ENCODE peak calls at places on chromosome 13, in five cellular contexts. S is activated T-helper 1 cell treated with Interleukin-2 at 50 U/mL for 16 hours, Z is mucosa of gallbladder, O is endodermal cell, H is iris pigment epithelial cell. E is an unnamed sample.

GRCh38 chr13:113630296-113630695 is 27.7 kb downstream of the ATP4B start:
- DNase-seq in S (no peak), Z (no peak), O (no peak), H (no peak), E (no peak)

GRCh38 chr13:51025245-51025872 is 85.7 kb downstream of the C13orf42 start:
- DNase-seq in S (no peak), Z (no peak), O (no peak), H (no peak), E (no peak)

GRCh38 chr13:78325585-78325984 is 277.8 kb downstream of the POU4F1 start:
- DNase-seq in S (no peak), Z (no peak), O (no peak), H (no peak), E (no peak)

GRCh38 chr13:22773475-22773874 is 407.3 kb upstream of the SGCG start:
- DNase-seq in S (no peak), Z (no peak), O (no peak), H (no peak), E (no peak)

GRCh38 chr13:52070929-52071523 is 46.5 kb downstream of the UTP14C start:
- DNase-seq in S (no peak), Z (no peak), O (no peak), H (peak; percentile 31), E (peak; percentile 28)

GRCh38 chr13:95556981-95557380 is 4.5 kb downstream of the CLDN10 start:
- DNase-seq in S (no peak), Z (no peak), O (no peak), H (no peak), E (no peak)

GRCh38 chr13:57123660-57124059 is 17.1 kb upstream of the PRR20A start:
- DNase-seq in S (no peak), Z (no peak), O (no peak), H (peak; percentile 1), E (peak; percentile 3)

GRCh38 chr13:24220086-24220703 is 59.7 kb downstream of the SPATA13 start:
- DNase-seq in S (no peak), Z (peak; percentile 75), O (peak; percentile 76), H (peak; percentile 83), E (peak; percentile 90)

GRCh38 chr13:114142640-114143490 is 10.4 kb upstream of the RASA3 start:
- DNase-seq in S (peak; percentile 82), Z (peak; percentile 35), O (peak; percentile 64), H (no peak), E (peak; percentile 63)

GRCh38 chr13:51158365-51158764 is 47.3 kb upstream of the C13orf42 start:
- DNase-seq in S (no peak), Z (no peak), O (peak; percentile 88), H (no peak), E (no peak)

GRCh38 chr13:36382030-36382429 is 35.8 kb upstream of the SPART start:
- DNase-seq in S (no peak), Z (no peak), O (no peak), H (peak; percentile 35), E (no peak)

GRCh38 chr13:40235160-40235796 is 431.2 kb downstream of the FOXO1 start:
- DNase-seq in S (no peak), Z (no peak), O (no peak), H (peak; percentile 81), E (no peak)

GRCh38 chr13:39565036-39565949 is 37.7 kb downstream of the LHFPL6 start:
- DNase-seq in S (no peak), Z (no peak), O (peak; percentile 77), H (peak; percentile 96), E (peak; percentile 98)

GRCh38 chr13:20901668-20902437 is 693 bp downstream of the XPO4 start:
- DNase-seq in S (no peak), Z (no peak), O (peak; percentile 80), H (peak; percentile 60), E (peak; percentile 30)

GRCh38 chr13:98910501-98910951 is 67.3 kb downstream of the DOCK9 start:
- DNase-seq in S (no peak), Z (no peak), O (peak; percentile 69), H (peak; percentile 88), E (peak; percentile 28)

GRCh38 chr13:113437408-113438010 is 15.8 kb downstream of the ADPRHL1 start:
- DNase-seq in S (no peak), Z (no peak), O (peak; percentile 42), H (no peak), E (no peak)

GRCh38 chr13:111976474-111977183 is 90.3 kb upstream of the SOX1 start:
- DNase-seq in S (no peak), Z (no peak), O (no peak), H (no peak), E (no peak)

GRCh38 chr13:65653548-65654078 is 1576.5 kb downstream of the PCDH9 start:
- DNase-seq in S (no peak), Z (no peak), O (no peak), H (no peak), E (no peak)

GRCh38 chr13:105465745-105466144 is 1069.7 kb downstream of the EFNB2 start:
- DNase-seq in S (no peak), Z (no peak), O (no peak), H (no peak), E (no peak)

GRCh38 chr13:25911020-25911419 is 140.8 kb downstream of the SHISA2 start:
- DNase-seq in S (no peak), Z (no peak), O (peak; percentile 83), H (no peak), E (no peak)

GRCh38 chr13:103883152-103883551 is 816.9 kb upstream of the SLC10A2 start:
- DNase-seq in S (no peak), Z (peak; percentile 91), O (peak; percentile 90), H (peak; percentile 99), E (peak; percentile 96)

GRCh38 chr13:73898276-73898675 is 235.9 kb downstream of the KLF12 start:
- DNase-seq in S (no peak), Z (no peak), O (no peak), H (no peak), E (no peak)

GRCh38 chr13:109955598-109955997 is 169.2 kb upstream of the IRS2 start:
- DNase-seq in S (no peak), Z (no peak), O (no peak), H (peak; percentile 84), E (peak; percentile 53)

GRCh38 chr13:47087841-47088240 is 191.0 kb upstream of the HTR2A start:
- DNase-seq in S (no peak), Z (no peak), O (no peak), H (no peak), E (peak; percentile 85)

GRCh38 chr13:110127986-110128511 is 178.9 kb downstream of the COL4A1 start:
- DNase-seq in S (no peak), Z (no peak), O (no peak), H (peak; percentile 62), E (peak; percentile 85)

GRCh38 chr13:40069173-40070044 is 413.9 kb downstream of the COG6 start:
- DNase-seq in S (peak; percentile 46), Z (peak; percentile 74), O (peak; percentile 92), H (peak; percentile 79), E (peak; percentile 81)

GRCh38 chr13:33334831-33335230 is 49.3 kb upstream of the STARD13 start:
- DNase-seq in S (no peak), Z (no peak), O (no peak), H (no peak), E (no peak)

GRCh38 chr13:112708560-112709240 is 18.9 kb downstream of the ATP11A start:
- DNase-seq in S (no peak), Z (no peak), O (no peak), H (no peak), E (no peak)

GRCh38 chr13:45682494-45683008 is 19.6 kb upstream of the CBY2 start:
- DNase-seq in S (no peak), Z (no peak), O (no peak), H (no peak), E (no peak)

GRCh38 chr13:75790198-75790970 is 154.3 kb downstream of the LMO7 start:
- DNase-seq in S (no peak), Z (no peak), O (no peak), H (no peak), E (no peak)

GRCh38 chr13:48731957-48732569 is 78.3 kb downstream of the CYSLTR2 start:
- DNase-seq in S (peak; percentile 26), Z (peak; percentile 30), O (peak; percentile 89), H (peak; percentile 40), E (no peak)

GRCh38 chr13:44688652-44689051 is 112.5 kb upstream of the TSC22D1 start:
- DNase-seq in S (no peak), Z (no peak), O (no peak), H (no peak), E (no peak)

GRCh38 chr13:71773534-71773933 is 93.5 kb downstream of the DACH1 start:
- DNase-seq in S (no peak), Z (no peak), O (no peak), H (no peak), E (no peak)

GRCh38 chr13:97005631-97006262 is 11.5 kb upstream of the OXGR1 start:
- DNase-seq in S (no peak), Z (no peak), O (no peak), H (peak; percentile 84), E (peak; percentile 76)

GRCh38 chr13:109331898-109332297 is 454.5 kb downstream of the IRS2 start:
- DNase-seq in S (no peak), Z (no peak), O (no peak), H (peak; percentile 97), E (peak; percentile 61)